ENCODE peak calls at places on chromosomes 3 and 15, in eight cellular contexts. N, I, Y, U, K, L, J and A are unnamed samples.

GRCh38 chr3:57079221-57079831 is 18.9 kb downstream of the SPATA12 start:
- DNase-seq in Y (no peak), N (no peak), U (no peak), L (no peak), J (peak), K (peak), I (no peak), A (no peak)

GRCh38 chr15:38217788-38218609 is 34.6 kb upstream of the SPRED1 start:
- DNase-seq in Y (no peak), N (no peak), I (no peak), J (no peak), L (peak), K (no peak), U (peak), A (no peak)

GRCh38 chr15:98420837-98421236 is 227.5 kb upstream of the IGF1R start:
- DNase-seq in U (no peak), Y (no peak), K (no peak), N (no peak), L (no peak), J (no peak), I (no peak), A (no peak)

GRCh38 chr3:172102123-172102882 is 62.9 kb downstream of the FNDC3B start:
- DNase-seq in J (no peak), K (no peak), N (no peak), L (no peak), I (no peak), U (no peak), Y (no peak), A (no peak)

GRCh38 chr3:124207077-124207476 is 215.2 kb upstream of the ROPN1 start:
- DNase-seq in K (no peak), U (no peak), I (no peak), J (no peak), Y (no peak), N (no peak), L (no peak), A (no peak)

GRCh38 chr3:48000212-48000611 is 16.0 kb downstream of the MAP4 start:
- DNase-seq in Y (no peak), N (no peak), J (no peak), L (no peak), I (no peak), U (no peak), K (no peak), A (no peak)

GRCh38 chr3:58116161-58116955 is 94.4 kb downstream of the DNASE1L3 start:
- DNase-seq in K (no peak), I (no peak), J (no peak), U (no peak), L (no peak), N (no peak), Y (no peak), A (no peak)

GRCh38 chr3:193040836-193041672 is 123.4 kb upstream of the MB21D2 start:
- DNase-seq in I (no peak), U (peak), J (no peak), Y (peak), N (no peak), L (peak), K (no peak), A (no peak)

GRCh38 chr15:70354260-70354894 is 256.7 kb upstream of the TLE3 start:
- DNase-seq in U (no peak), J (peak), N (no peak), K (no peak), L (no peak), I (no peak), Y (no peak), A (no peak)

GRCh38 chr3:150588027-150588830 is 14.9 kb upstream of the SELENOT start:
- DNase-seq in K (no peak), J (no peak), I (no peak), N (no peak), Y (no peak), L (no peak), U (no peak), A (no peak)

GRCh38 chr3:106850429-106850828 is 526.8 kb upstream of the CCDC54 start:
- DNase-seq in J (no peak), Y (peak), N (no peak), U (no peak), L (peak), K (no peak), I (no peak), A (no peak)

GRCh38 chr3:171753665-171754408 is 56.4 kb downstream of the PLD1 start:
- DNase-seq in K (no peak), U (peak), I (no peak), N (no peak), Y (peak), L (peak), J (no peak), A (no peak)

GRCh38 chr3:182925330-182925943 is 54.9 kb downstream of the DCUN1D1 start:
- DNase-seq in Y (peak), U (peak), L (no peak), I (no peak), N (no peak), J (peak), K (no peak), A (peak)

GRCh38 chr15:92247649-92248242 is 145.9 kb upstream of the ST8SIA2 start:
- DNase-seq in N (no peak), L (no peak), J (no peak), U (no peak), Y (no peak), K (no peak), I (no peak), A (no peak)

GRCh38 chr3:158531334-158531733 is 39.7 kb upstream of the MLF1 start:
- DNase-seq in L (no peak), Y (no peak), U (no peak), N (no peak), K (no peak), J (no peak), I (no peak), A (no peak)

GRCh38 chr3:11059799-11060115 is 67.2 kb downstream of the SLC6A1 start:
- DNase-seq in U (no peak), N (no peak), K (no peak), J (no peak), L (no peak), Y (no peak), I (no peak), A (no peak)

GRCh38 chr3:22887664-22888291 is 315.3 kb upstream of the UBE2E2 start:
- DNase-seq in Y (no peak), L (peak), U (peak), K (no peak), J (no peak), N (no peak), I (no peak), A (peak)